ENCODE peak calls at places on chromosomes 2 and 18, in four cellular contexts. H, B, L and D are unnamed samples.

GRCh38 chr18:67104700-67105284 is 411.7 kb downstream of the DSEL start:
- DNase-seq in B (peak; percentile 44), H (peak; percentile 70), L (peak; percentile 31), D (peak; percentile 67)

GRCh38 chr18:56645415-56646016 is 5.6 kb upstream of the WDR7 start:
- DNase-seq in H (peak; percentile 44), L (no peak), B (peak; percentile 40), D (peak; percentile 51)

GRCh38 chr2:212523756-212524155 is 14.8 kb downstream of the ERBB4 start:
- DNase-seq in L (no peak), B (no peak), H (no peak), D (no peak)

GRCh38 chr2:88350641-88351601 is 101.6 kb downstream of the FOXI3 start:
- DNase-seq in L (peak; percentile 32), B (peak; percentile 35), H (no peak), D (peak; percentile 60)

GRCh38 chr2:118249970-118250369 is 161.7 kb downstream of the INSIG2 start:
- DNase-seq in B (no peak), L (no peak), H (peak; percentile 23), D (no peak)

GRCh38 chr2:120678251-120678650 is 57.4 kb upstream of the GLI2 start:
- DNase-seq in B (no peak), L (no peak), H (no peak), D (peak; percentile 81)

GRCh38 chr2:111133603-111134002 is 12.9 kb downstream of the BCL2L11 start:
- DNase-seq in L (no peak), B (no peak), H (no peak), D (no peak)

GRCh38 chr18:9792565-9793226 is 84.6 kb downstream of the RAB31 start:
- DNase-seq in H (peak; percentile 16), B (peak; percentile 56), L (no peak), D (peak; percentile 44)

GRCh38 chr2:187976667-187977333 is 314.9 kb upstream of the GULP1 start:
- DNase-seq in L (no peak), H (no peak), B (no peak), D (peak; percentile 68)

GRCh38 chr2:28751956-28752607 is 452 bp downstream of the PPP1CB start:
- DNase-seq in L (no peak), H (peak; percentile 84), B (no peak), D (no peak)

GRCh38 chr2:216348909-216349308 is 23.4 kb downstream of the MARCHF4 start:
- DNase-seq in H (no peak), L (peak; percentile 41), B (no peak), D (no peak)

GRCh38 chr2:15298769-15299168 is 262.4 kb downstream of the NBAS start:
- DNase-seq in H (no peak), L (no peak), B (no peak), D (peak; percentile 67)

GRCh38 chr2:237234268-237234667 is 148.6 kb downstream of the COPS8 start:
- DNase-seq in H (no peak), B (no peak), L (no peak), D (no peak)

GRCh38 chr2:182163878-182164277 is 178.2 kb downstream of the PPP1R1C start:
- DNase-seq in B (no peak), L (no peak), H (no peak), D (no peak)

GRCh38 chr2:223007531-223007930 is 44.5 kb upstream of the KCNE4 start:
- DNase-seq in L (no peak), B (no peak), H (no peak), D (no peak)

GRCh38 chr2:109392140-109392539 is 221.6 kb downstream of the SEPTIN10 start:
- DNase-seq in L (no peak), B (no peak), H (no peak), D (no peak)

GRCh38 chr2:240142256-240142775 is 1.9 kb upstream of the OTOS start:
- DNase-seq in B (no peak), H (no peak), L (no peak), D (no peak)

GRCh38 chr2:30149513-30149912 is 2.7 kb downstream of the YPEL5 start:
- DNase-seq in L (no peak), B (peak; percentile 35), H (no peak), D (peak; percentile 86)

GRCh38 chr2:96264656-96265348 is 995 bp downstream of the TMEM127 start:
- DNase-seq in H (peak; percentile 60), L (no peak), B (peak; percentile 57), D (no peak)

GRCh38 chr2:85765081-85765731 is 11.4 kb downstream of the ATOH8 start:
- DNase-seq in H (no peak), B (peak; percentile 54), L (no peak), D (no peak)

GRCh38 chr2:144504191-144504590 is 15.7 kb downstream of the ZEB2 start:
- DNase-seq in B (no peak), L (no peak), H (no peak), D (no peak)

GRCh38 chr18:36311026-36311570 is 13.6 kb downstream of the FHOD3 start:
- DNase-seq in L (no peak), B (no peak), H (no peak), D (no peak)

GRCh38 chr2:161912154-161912553 is 161.9 kb downstream of the DPP4 start:
- DNase-seq in L (no peak), H (no peak), B (no peak), D (no peak)

GRCh38 chr2:3399829-3400228 is 20.3 kb downstream of the TRAPPC12 start:
- DNase-seq in L (no peak), H (no peak), B (no peak), D (no peak)

GRCh38 chr2:147846382-147847081 is 1.7 kb downstream of the ACVR2A start:
- DNase-seq in H (no peak), L (no peak), B (no peak), D (no peak)

GRCh38 chr18:49162226-49162848 is 211.6 kb upstream of the SMAD7 start:
- DNase-seq in L (no peak), H (no peak), B (peak; percentile 8), D (no peak)

GRCh38 chr2:138727956-138728355 is 52.2 kb downstream of the NXPH2 start:
- DNase-seq in L (no peak), B (no peak), H (no peak), D (no peak)

GRCh38 chr2:147356157-147356556 is 488.7 kb upstream of the ACVR2A start:
- DNase-seq in H (no peak), L (no peak), B (no peak), D (no peak)

GRCh38 chr2:196737046-196737445 is 62.4 kb downstream of the GTF3C3 start:
- DNase-seq in L (no peak), B (no peak), H (no peak), D (peak; percentile 10)

GRCh38 chr2:53210538-53210937 is 557.1 kb upstream of the CHAC2 start:
- DNase-seq in L (no peak), B (no peak), H (peak; percentile 35), D (no peak)

GRCh38 chr18:57845468-57846103 is 42.5 kb upstream of the ATP8B1 start:
- DNase-seq in L (no peak), H (no peak), B (no peak), D (no peak)

GRCh38 chr2:28496781-28497180 is 921 bp downstream of the PLB1 start:
- DNase-seq in L (no peak), H (no peak), B (no peak), D (no peak)

GRCh38 chr2:3610415-3610814 is 15.5 kb downstream of the COLEC11 start:
- DNase-seq in L (no peak), B (no peak), H (no peak), D (no peak)

GRCh38 chr2:202034249-202035088 is 814 bp downstream of the FZD7 start:
- DNase-seq in L (no peak), H (peak; percentile 34), B (no peak), D (peak; percentile 22)

GRCh38 chr2:238123218-238123971 is 15.1 kb upstream of the KLHL30 start:
- DNase-seq in B (no peak), H (no peak), L (no peak), D (no peak)